ENCODE peak calls at places on chromosomes 4 and X, in five cellular contexts. X is HCEC 1CT, F is Karpas-422, S is AG08395, W is AML-193. N is an unnamed sample.

GRCh38 chrX:148681605-148682004 is 181.2 kb downstream of the AFF2 start:
- DNase-seq in X (no peak), S (no peak), W (no peak), F (peak; percentile 61), N (no peak)

GRCh38 chr4:71241467-71242401 is 97.1 kb upstream of the SLC4A4 start:
- DNase-seq in X (no peak), S (no peak), F (peak; percentile 37), W (no peak), N (peak; percentile 8)

GRCh38 chr4:113116414-113117345 is 67.2 kb downstream of the ANK2 start:
- DNase-seq in F (no peak), W (no peak), X (no peak), S (no peak), N (no peak)

GRCh38 chr4:119894650-119895208 is 171.9 kb downstream of the MAD2L1 start:
- DNase-seq in S (no peak), F (no peak), W (no peak), X (no peak), N (no peak)

GRCh38 chr4:168794881-168795280 is 215.2 kb downstream of the CBR4 start:
- DNase-seq in F (no peak), W (no peak), X (no peak), S (no peak), N (no peak)

GRCh38 chrX:135170877-135171519 is at the start of gene CT55:
- DNase-seq in F (no peak), X (no peak), W (no peak), S (no peak), N (no peak)

GRCh38 chrX:118660085-118660484 is 67.3 kb upstream of the IL13RA1 start:
- DNase-seq in X (no peak), F (no peak), S (no peak), W (no peak), N (no peak)

GRCh38 chrX:21691512-21692018 is 33.4 kb upstream of the KLHL34 start:
- DNase-seq in W (no peak), F (no peak), X (peak; percentile 26), S (no peak), N (no peak)

GRCh38 chr4:149785686-149786431 is 29.8 kb downstream of the IQCM start:
- DNase-seq in X (no peak), W (no peak), S (peak; percentile 24), F (no peak), N (no peak)

GRCh38 chrX:129938081-129938480 is 32.1 kb downstream of the UTP14A start:
- DNase-seq in F (no peak), S (no peak), W (no peak), X (no peak), N (no peak)

GRCh38 chr4:182918791-182919302 is 1.7 kb upstream of the DCTD start:
- DNase-seq in F (no peak), W (peak; percentile 57), S (no peak), X (no peak), N (no peak)

GRCh38 chrX:134601240-134601639 is 57.0 kb downstream of the PLAC1 start:
- DNase-seq in S (no peak), X (peak; percentile 36), F (no peak), W (no peak), N (no peak)